ENCODE peak calls at places on chromosome 16, in eight cellular contexts. Z is AG04450; G is iPS DF 6.9; Y is CD4-positive, alpha-beta T cell; H is left ventricle myocardium inferior; X is endothelial cell of umbilical vein; D is body of pancreas; V is tibial nerve. B is an unnamed sample. For H3K27me3, the result is how much of the 10 kb centered on the place peaks cover.

GRCh38 chr16:68658258-68658973 is 13.3 kb downstream of the CDH3 start:
- DNase-seq in Z (no peak), G (no peak), Y (no peak), H (no peak), X (no peak), D (no peak), V (no peak), B (peak)

GRCh38 chr16:58652741-58653140 is 23.1 kb upstream of the CNOT1 start:
- DNase-seq in Z (no peak), G (peak), Y (no peak), H (no peak), X (no peak), D (no peak), V (no peak), B (peak)

GRCh38 chr16:68069511-68070248 is 15.5 kb upstream of the NFATC3 start:
- DNase-seq in Z (no peak), G (no peak), Y (peak), H (peak), X (no peak), D (peak), V (no peak), B (peak)

GRCh38 chr16:23423496-23424049 is 29.4 kb downstream of the COG7 start:
- DNase-seq in Z (peak), G (no peak), Y (no peak), H (peak), X (peak), D (peak), V (peak), B (peak)

GRCh38 chr16:49701867-49702494 is 153.9 kb downstream of the ZNF423 start:
- DNase-seq in Z (no peak), G (peak), Y (no peak), H (peak), X (no peak), D (peak), V (peak), B (peak)

GRCh38 chr16:68921654-68922053 is 78.3 kb downstream of the TANGO6 start:
- DNase-seq in Z (no peak), G (no peak), Y (no peak), H (no peak), X (no peak), D (peak), V (no peak), B (no peak)

GRCh38 chr16:12341423-12341822 is 364.9 kb downstream of the SNX29 start:
- DNase-seq in Z (no peak), G (no peak), Y (no peak), H (no peak), X (peak), D (no peak), V (no peak), B (peak)

GRCh38 chr16:78137782-78138616 is 38.5 kb downstream of the WWOX start:
- DNase-seq in Z (no peak), G (no peak), Y (no peak), H (no peak), X (peak), D (no peak), V (no peak), B (no peak)

GRCh38 chr16:31141489-31142108 is 6.1 kb upstream of the PRSS8 start:
- DNase-seq in Z (no peak), G (no peak), Y (no peak), H (no peak), X (no peak), D (no peak), V (no peak), B (no peak)

GRCh38 chr16:84044108-84044488 is 1.5 kb upstream of the SLC38A8 start:
- DNase-seq in Z (no peak), G (peak), Y (no peak), H (no peak), X (peak), D (peak), V (no peak), B (peak)

GRCh38 chr16:30054451-30054850 is 11.1 kb upstream of the ALDOA start:
- DNase-seq in Z (no peak), G (no peak), Y (no peak), H (no peak), X (no peak), D (no peak), V (no peak), B (no peak)

GRCh38 chr16:11506816-11507305 is 79.9 kb downstream of the LITAF start:
- DNase-seq in Z (no peak), G (no peak), Y (no peak), H (no peak), X (no peak), D (no peak), V (no peak), B (no peak)

DNA sequence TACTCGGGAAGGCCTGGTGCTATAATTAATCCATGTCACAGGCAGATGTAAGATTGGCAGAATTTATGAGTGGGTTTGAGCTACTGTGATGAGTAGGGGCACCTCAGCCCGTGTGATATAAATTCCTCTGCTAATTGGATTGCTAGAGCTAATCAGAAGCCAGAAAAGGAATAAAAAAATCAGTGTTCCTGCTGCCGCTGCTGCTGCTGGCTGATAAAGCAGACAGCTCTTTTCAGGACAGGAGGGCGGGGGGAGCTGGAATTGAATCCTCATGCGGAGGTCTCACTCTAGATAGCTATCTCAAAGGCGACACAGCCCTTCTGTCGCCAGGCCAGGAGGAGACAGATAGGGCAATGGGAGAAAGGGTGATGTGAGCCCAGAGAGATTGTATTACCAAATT is 182.7 kb upstream of the ZFHX3 start:
- DNase-seq in Z (no peak), G (no peak), Y (no peak), H (no peak), X (no peak), D (no peak), V (no peak), B (no peak)
- H3K27me3 ChIP-seq in Z (under half), G (under half), Y (under half), H (under half), X (under half), D (under half), V (under half), B (under half)

GRCh38 chr16:57383276-57384247 is 11.3 kb downstream of the CX3CL1 start:
- DNase-seq in Z (no peak), G (no peak), Y (no peak), H (no peak), X (no peak), D (no peak), V (no peak), B (no peak)

GRCh38 chr16:57379579-57379978 is 7.3 kb downstream of the CX3CL1 start:
- DNase-seq in Z (no peak), G (no peak), Y (no peak), H (no peak), X (no peak), D (no peak), V (no peak), B (no peak)

GRCh38 chr16:57382535-57383275 is 10.4 kb downstream of the CX3CL1 start:
- DNase-seq in Z (no peak), G (no peak), Y (no peak), H (no peak), X (no peak), D (no peak), V (no peak), B (no peak)

GRCh38 chr16:57380671-57381462 is 8.6 kb downstream of the CX3CL1 start:
- DNase-seq in Z (no peak), G (no peak), Y (no peak), H (peak), X (peak), D (peak), V (no peak), B (peak)

GRCh38 chr16:57381791-57382534 is 9.7 kb downstream of the CX3CL1 start:
- DNase-seq in Z (no peak), G (no peak), Y (no peak), H (no peak), X (no peak), D (no peak), V (no peak), B (no peak)
- H3K27ac ChIP-seq in Z (no peak), G (no peak), Y (no peak), H (peak), X (no peak), D (no peak), V (no peak), B (no peak)

GRCh38 chr16:1059310-1059709 is 13.2 kb upstream of the SSTR5 start:
- DNase-seq in Z (no peak), G (no peak), Y (no peak), H (no peak), X (no peak), D (no peak), V (no peak), B (no peak)
- H3K27me3 ChIP-seq in Z (under half), G (under half), Y (under half), H (half or more), X (under half), D (under half), V (under half), B (under half)

GRCh38 chr16:81816793-81817210 is 37.7 kb downstream of the PLCG2 start:
- DNase-seq in Z (no peak), G (no peak), Y (no peak), H (no peak), X (no peak), D (no peak), V (no peak), B (no peak)

GRCh38 chr16:81818514-81819304 is 39.6 kb downstream of the PLCG2 start:
- DNase-seq in Z (no peak), G (no peak), Y (no peak), H (no peak), X (peak), D (no peak), V (no peak), B (no peak)

GRCh38 chr16:81816351-81816750 is 37.3 kb downstream of the PLCG2 start:
- DNase-seq in Z (no peak), G (no peak), Y (no peak), H (no peak), X (no peak), D (no peak), V (no peak), B (no peak)

GRCh38 chr16:81817789-81818304 is 38.8 kb downstream of the PLCG2 start:
- DNase-seq in Z (no peak), G (no peak), Y (no peak), H (no peak), X (no peak), D (no peak), V (no peak), B (no peak)

DNA sequence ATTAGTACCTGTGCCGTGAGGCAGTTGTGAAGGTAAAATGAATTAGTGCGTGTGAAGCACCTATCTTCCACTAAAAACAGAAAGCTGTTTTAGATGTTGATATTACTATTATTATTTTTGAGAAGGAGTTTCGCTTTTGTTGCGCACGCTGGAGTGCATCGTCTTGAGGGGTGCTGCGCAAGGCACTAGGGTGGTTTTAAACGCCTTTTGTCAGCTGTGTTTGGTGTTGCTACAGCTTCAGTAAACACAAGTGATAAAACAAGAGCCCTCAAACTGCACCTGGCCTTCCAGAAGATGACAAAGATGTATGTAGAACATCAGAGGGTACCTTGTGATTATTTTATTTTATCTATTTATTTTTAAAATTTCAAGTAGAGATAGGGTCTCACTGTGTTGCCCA is 38.2 kb downstream of the PLCG2 start:
- DNase-seq in Z (no peak), G (no peak), Y (no peak), H (no peak), X (no peak), D (no peak), V (no peak), B (no peak)
- H3K27ac ChIP-seq in Z (no peak), G (no peak), Y (no peak), H (no peak), X (no peak), D (no peak), V (no peak), B (no peak)

DNA sequence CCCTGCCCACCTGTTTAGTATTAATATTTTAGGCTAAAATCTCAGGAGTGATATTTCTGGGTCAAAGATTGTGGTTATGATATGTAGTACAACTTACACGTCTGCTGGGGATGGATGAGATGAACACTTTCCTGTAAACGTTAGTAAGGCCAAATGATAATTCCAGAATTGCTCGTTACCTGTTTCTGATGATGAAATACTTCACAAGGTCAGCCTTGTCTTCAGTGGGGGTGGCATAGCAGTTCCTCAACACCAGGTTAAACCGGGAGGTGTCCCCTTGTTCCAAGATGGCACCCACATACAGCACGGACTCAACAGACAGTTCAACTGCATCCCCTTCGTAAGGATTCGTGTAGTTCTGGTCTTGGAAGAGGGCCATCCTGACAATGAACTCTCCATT is 9.3 kb downstream of the GP2 start:
- DNase-seq in Z (no peak), G (no peak), Y (no peak), H (no peak), X (no peak), D (no peak), V (no peak), B (no peak)
- H3K27me3 ChIP-seq in Z (under half), G (under half), Y (under half), H (half or more), X (under half), D (under half), V (under half), B (under half)

GRCh38 chr16:89957214-89957785 is 8.7 kb downstream of the DEF8 start:
- DNase-seq in Z (no peak), G (no peak), Y (no peak), H (no peak), X (no peak), D (no peak), V (no peak), B (no peak)
- H3K27ac ChIP-seq in Z (no peak), G (no peak), Y (no peak), H (peak), X (no peak), D (no peak), V (no peak), B (no peak)

DNA sequence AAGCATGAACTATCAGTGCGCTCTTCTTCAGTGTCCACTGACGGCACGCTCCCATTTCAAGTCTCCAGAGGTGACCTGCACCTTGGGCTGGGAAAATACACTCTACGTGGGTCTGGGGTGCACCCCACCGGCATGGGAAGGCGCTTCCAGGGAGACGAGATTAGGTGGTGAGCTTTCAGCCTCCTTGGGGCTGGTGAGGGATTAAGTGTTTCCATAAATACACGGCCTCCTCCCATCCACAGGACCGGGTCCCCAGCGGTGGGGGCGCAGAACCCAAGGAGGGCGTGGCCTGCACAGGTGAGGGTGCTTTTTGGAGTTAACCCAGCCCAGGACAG is 1.2 kb downstream of the C16orf74 start:
- DNase-seq in Z (no peak), G (no peak), Y (no peak), H (no peak), X (no peak), D (no peak), V (no peak), B (no peak)
- H3K27me3 ChIP-seq in Z (under half), G (under half), Y (under half), H (under half), X (under half), D (under half), V (under half), B (under half)

GRCh38 chr16:56331915-56332314 is 93.4 kb downstream of the AMFR start:
- DNase-seq in Z (no peak), G (no peak), Y (no peak), H (no peak), X (no peak), D (no peak), V (no peak), B (no peak)

GRCh38 chr16:56334761-56335160 is 90.6 kb downstream of the AMFR start:
- DNase-seq in Z (no peak), G (no peak), Y (no peak), H (no peak), X (no peak), D (no peak), V (no peak), B (no peak)

GRCh38 chr16:56331399-56331798 is 93.9 kb downstream of the AMFR start:
- DNase-seq in Z (no peak), G (no peak), Y (no peak), H (no peak), X (no peak), D (no peak), V (no peak), B (no peak)

GRCh38 chr16:56330476-56330875 is 94.9 kb downstream of the AMFR start:
- DNase-seq in Z (no peak), G (no peak), Y (no peak), H (no peak), X (no peak), D (no peak), V (no peak), B (no peak)

DNA sequence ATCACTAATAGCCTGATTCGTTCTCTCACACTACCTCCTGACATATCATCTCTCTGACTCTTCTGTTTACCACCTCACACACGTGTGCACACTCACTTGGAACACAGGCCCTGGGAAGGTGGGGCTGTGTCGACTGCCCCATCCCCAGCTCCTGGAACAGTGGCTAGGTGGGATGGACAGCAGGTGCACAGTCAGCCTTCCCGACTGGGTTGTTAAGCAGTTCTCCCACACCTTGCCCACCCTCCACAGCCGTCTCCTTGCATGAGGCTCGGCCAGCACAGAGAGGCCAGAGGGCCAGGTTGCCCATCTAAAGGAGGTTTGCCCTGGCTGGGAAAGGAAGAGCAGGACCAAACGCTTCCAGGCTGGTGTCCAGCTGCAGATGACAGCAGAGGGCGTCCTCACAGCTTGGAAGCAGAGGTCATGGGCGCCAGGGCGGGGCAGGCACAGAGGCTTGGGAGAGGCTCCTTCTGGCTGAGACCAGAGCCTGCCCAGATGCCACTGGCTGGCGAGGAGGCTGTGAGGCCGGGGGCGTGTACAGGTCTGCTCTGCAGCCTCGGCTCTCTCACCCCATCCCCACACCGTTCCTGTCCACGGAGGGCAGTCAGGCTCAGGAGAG is 92.8 kb downstream of the AMFR start:
- DNase-seq in Z (no peak), G (peak), Y (no peak), H (peak), X (peak), D (peak), V (peak), B (peak)
- H3K27ac ChIP-seq in Z (no peak), G (no peak), Y (no peak), H (no peak), X (no peak), D (no peak), V (no peak), B (no peak)

GRCh38 chr16:27109666-27110523 is 43.2 kb downstream of the C16orf82 start:
- DNase-seq in Z (peak), G (peak), Y (peak), H (peak), X (peak), D (peak), V (peak), B (peak)

GRCh38 chr16:27112093-27112811 is 45.5 kb downstream of the C16orf82 start:
- DNase-seq in Z (no peak), G (no peak), Y (no peak), H (no peak), X (no peak), D (no peak), V (no peak), B (no peak)

GRCh38 chr16:27110524-27110896 is 43.8 kb downstream of the C16orf82 start:
- DNase-seq in Z (no peak), G (no peak), Y (no peak), H (no peak), X (no peak), D (no peak), V (no peak), B (peak)

GRCh38 chr16:27113341-27113841 is 46.7 kb downstream of the C16orf82 start:
- DNase-seq in Z (no peak), G (no peak), Y (no peak), H (no peak), X (no peak), D (no peak), V (no peak), B (no peak)

GRCh38 chr16:27111486-27111885 is 44.8 kb downstream of the C16orf82 start:
- DNase-seq in Z (no peak), G (no peak), Y (no peak), H (no peak), X (no peak), D (no peak), V (no peak), B (no peak)
- H3K27me3 ChIP-seq in Z (under half), G (under half), Y (under half), H (half or more), X (under half), D (under half), V (under half), B (under half)

B was measured in SJCRH30.